ENCODE peak calls at places on chromosomes 11 and 22, in seven cellular contexts. A is foreskin keratinocyte, U is pons, Y is EH, K is Kasumi-1, M is head of caudate nucleus, Q is T-helper 1 cell. I is an unnamed sample.

GRCh38 chr11:36431429-36432092 is 78.5 kb downstream of the TRAF6 start:
- DNase-seq in A (peak), Y (peak), Q (no peak), K (peak), M (no peak), U (peak), I (no peak)

GRCh38 chr11:117523680-117524079 is 196.0 kb downstream of the CEP164 start:
- DNase-seq in Q (no peak), M (no peak), Y (peak), K (no peak), U (no peak), A (peak), I (no peak)

GRCh38 chr11:70106757-70107156 is 28.6 kb downstream of the ANO1 start:
- DNase-seq in Y (no peak), K (no peak), A (no peak), Q (no peak), U (no peak), M (no peak), I (no peak)

GRCh38 chr11:1197886-1198765 is 24.7 kb upstream of the MUC5B start:
- DNase-seq in Q (no peak), U (no peak), A (no peak), Y (no peak), K (no peak), M (peak), I (no peak)

GRCh38 chr22:27348634-27349033 is 452.9 kb downstream of the MN1 start:
- DNase-seq in Y (peak), M (no peak), Q (no peak), K (no peak), U (no peak), A (no peak), I (no peak)

GRCh38 chr11:64849600-64850356 is 5.3 kb upstream of the CDC42BPG start:
- DNase-seq in K (no peak), A (no peak), U (no peak), Q (no peak), Y (peak), M (no peak), I (peak)

GRCh38 chr11:133945087-133945974 is 11.4 kb downstream of the IGSF9B start:
- DNase-seq in K (no peak), A (no peak), Q (peak), Y (peak), U (no peak), M (no peak), I (peak)

GRCh38 chr11:132621976-132622375 is 910.3 kb downstream of the OPCML start:
- DNase-seq in U (no peak), Q (no peak), Y (peak), M (no peak), A (no peak), K (no peak), I (no peak)

GRCh38 chr11:22898036-22898435 is 37.8 kb upstream of the CCDC179 start:
- DNase-seq in K (no peak), Q (no peak), U (no peak), A (peak), M (no peak), Y (no peak), I (no peak)

GRCh38 chr11:113728814-113729213 is 22.7 kb upstream of the TMPRSS5 start:
- DNase-seq in Y (no peak), M (no peak), A (no peak), Q (no peak), K (peak), U (no peak), I (no peak)

GRCh38 chr22:45308624-45309421 is 911 bp upstream of the FAM118A start:
- DNase-seq in Y (no peak), U (no peak), K (no peak), A (no peak), Q (no peak), M (peak), I (no peak)

GRCh38 chr11:128208329-128209220 is 378.8 kb downstream of the ETS1 start:
- DNase-seq in M (no peak), U (peak), K (no peak), Q (no peak), Y (peak), A (peak), I (no peak)

GRCh38 chr11:65651339-65651588 is 11.5 kb downstream of the RELA start:
- DNase-seq in K (no peak), U (no peak), M (no peak), Y (no peak), A (no peak), Q (no peak), I (no peak)

GRCh38 chr11:123434262-123434661 is 4.2 kb downstream of the GRAMD1B start:
- DNase-seq in U (no peak), M (no peak), A (no peak), K (peak), Q (no peak), Y (peak), I (peak)

I was measured in cerebellar cortex.